ENCODE peak calls at places on chromosomes 11 and 22, in four cellular contexts. L is HCEC 1CT; P is RWPE1; Y is CD4-positive, alpha-beta memory T cell. J is an unnamed sample.

GRCh38 chr11:57424802-57425564 is 1.9 kb downstream of the SLC43A3 start:
- DNase-seq in Y (peak; percentile 97), P (no peak), L (peak; percentile 93), J (peak; percentile 86)

GRCh38 chr11:69213315-69213714 is 57.6 kb downstream of the SMIM38 start:
- DNase-seq in Y (no peak), P (no peak), L (no peak), J (no peak)

GRCh38 chr22:42868751-42869251 is 11.7 kb upstream of the ARFGAP3 start:
- DNase-seq in Y (no peak), P (no peak), L (no peak), J (no peak)

GRCh38 chr11:103806130-103806900 is 230.1 kb upstream of the DDI1 start:
- DNase-seq in P (no peak), Y (no peak), L (peak; percentile 67), J (no peak)

GRCh38 chr11:34208266-34209135 is 103.1 kb downstream of the NAT10 start:
- DNase-seq in L (peak; percentile 12), Y (no peak), P (no peak), J (no peak)

GRCh38 chr11:125376117-125376516 is 119.9 kb downstream of the FEZ1 start:
- DNase-seq in P (peak; percentile 32), L (no peak), Y (no peak), J (no peak)

GRCh38 chr11:112520293-112520692 is 259.6 kb upstream of the PLET1 start:
- DNase-seq in L (no peak), P (no peak), Y (no peak), J (no peak)

GRCh38 chr11:111465400-111465799 is 46.8 kb downstream of the BTG4 start:
- DNase-seq in L (peak; percentile 84), P (peak; percentile 64), Y (no peak), J (no peak)

GRCh38 chr22:31945478-31945815 is 1.1 kb downstream of the YWHAH start:
- DNase-seq in L (no peak), Y (no peak), P (no peak), J (no peak)

GRCh38 chr11:19279455-19279854 is 38.7 kb upstream of the E2F8 start:
- DNase-seq in Y (no peak), P (no peak), L (no peak), J (no peak)

GRCh38 chr11:72730706-72731105 is 21.5 kb downstream of the ARAP1 start:
- DNase-seq in P (no peak), L (no peak), Y (no peak), J (no peak)

GRCh38 chr22:38203090-38203810 is 1.5 kb downstream of the MAFF start:
- DNase-seq in Y (peak; percentile 52), P (peak; percentile 36), L (no peak), J (no peak)

GRCh38 chr11:95108671-95109551 is 19.3 kb downstream of the ENDOD1 start:
- DNase-seq in P (no peak), Y (no peak), L (no peak), J (no peak)

GRCh38 chr11:15053201-15053685 is 20.1 kb upstream of the CALCB start:
- DNase-seq in P (peak; percentile 38), Y (no peak), L (no peak), J (no peak)

GRCh38 chr22:27420817-27421361 is 380.7 kb downstream of the MN1 start:
- DNase-seq in Y (no peak), P (peak; percentile 41), L (peak; percentile 42), J (no peak)

GRCh38 chr11:6431861-6432260 is 8.9 kb downstream of the HPX start:
- DNase-seq in P (peak; percentile 83), L (peak; percentile 44), Y (no peak), J (no peak)

GRCh38 chr11:45993438-45994064 is 71.1 kb downstream of the LARGE2 start:
- DNase-seq in P (no peak), L (no peak), Y (no peak), J (no peak)

GRCh38 chr22:20781272-20781990 is 7.5 kb downstream of the SERPIND1 start:
- DNase-seq in Y (no peak), P (no peak), L (no peak), J (no peak)

GRCh38 chr11:77351281-77351905 is 49.9 kb upstream of the GDPD4 start:
- DNase-seq in Y (no peak), P (peak; percentile 31), L (peak; percentile 18), J (no peak)

GRCh38 chr22:20242393-20243175 is 25.5 kb downstream of the RTN4R start:
- DNase-seq in L (no peak), P (no peak), Y (no peak), J (no peak)

GRCh38 chr11:105769627-105770026 is 159.8 kb downstream of the GRIA4 start:
- DNase-seq in Y (no peak), P (no peak), L (no peak), J (no peak)

GRCh38 chr11:1899100-1899499 is 7.4 kb upstream of the PRR33 start:
- DNase-seq in L (no peak), Y (no peak), P (no peak), J (no peak)

GRCh38 chr11:118434553-118435232 is 1.6 kb upstream of the KMT2A start:
- DNase-seq in L (peak; percentile 7), Y (peak; percentile 77), P (peak; percentile 20), J (no peak)

GRCh38 chr11:2790581-2790925 is 90.8 kb upstream of the KCNQ1OT1 start:
- DNase-seq in P (no peak), L (no peak), Y (no peak), J (no peak)

GRCh38 chr11:78313181-78313788 is 104.3 kb downstream of the GAB2 start:
- DNase-seq in L (peak; percentile 89), Y (no peak), P (peak; percentile 78), J (no peak)

GRCh38 chr11:94544832-94545640 is 1.3 kb downstream of the FUT4 start:
- DNase-seq in Y (peak; percentile 36), P (no peak), L (no peak), J (no peak)

GRCh38 chr11:115481528-115481927 is 22.7 kb downstream of the CADM1 start:
- DNase-seq in Y (no peak), P (no peak), L (no peak), J (no peak)

GRCh38 chr11:76860539-76861475 is at the start of gene ACER3:
- DNase-seq in Y (peak; percentile 71), L (peak; percentile 84), P (peak; percentile 92), J (peak; percentile 92)

GRCh38 chr11:30936476-30936875 is 350.3 kb upstream of the MPPED2 start:
- DNase-seq in P (no peak), L (no peak), Y (no peak), J (no peak)

GRCh38 chr11:8685820-8686219 is 3.2 kb downstream of the RPL27A start:
- DNase-seq in L (no peak), P (no peak), Y (no peak), J (no peak)

GRCh38 chr11:128550967-128551522 is 36.3 kb downstream of the ETS1 start:
- DNase-seq in L (no peak), Y (no peak), P (no peak), J (no peak)

J was measured in GDM1.